ENCODE peak calls at places on chromosome 10, in eight cellular contexts. X is ovary; A is cardiac muscle cell; L is activated CD4-positive, alpha-beta memory T cell treated with anti-CD3 and anti-CD28 coated beads, Interleukin-2, amount 10 ng/mL, durations not matched to agents 7 days and 5 days; J is cardiac fibroblast; U is stimulated activated effector memory CD8-positive, alpha-beta T cell treated with anti-CD3 and anti-CD28 coated beads, Interleukin-12 subunit alpha, Interleukin-12 subunit beta, amount 100 ng/mL, for 72 hours; Z is dermis microvascular lymphatic vessel endothelial cell; W is AG09309. E is an unnamed sample.

GRCh38 chr10:101287922-101288638 is 58.8 kb upstream of the LBX1 start:
- DNase-seq in J (peak; percentile 51), W (no peak), X (no peak), U (no peak), A (peak; percentile 74), L (no peak), Z (peak; percentile 12), E (no peak)

GRCh38 chr10:43386549-43386948 is 15.1 kb downstream of the FXYD4 start:
- DNase-seq in U (no peak), X (no peak), L (no peak), J (no peak), A (no peak), Z (no peak), W (no peak), E (no peak)

GRCh38 chr10:71821909-71822763 is 28.9 kb downstream of the PSAP start:
- DNase-seq in U (no peak), Z (no peak), A (no peak), J (no peak), L (peak; percentile 29), W (no peak), X (no peak), E (no peak)

GRCh38 chr10:11237571-11237970 is 219.9 kb downstream of the CELF2 start:
- DNase-seq in X (no peak), A (no peak), L (peak; percentile 36), U (no peak), W (no peak), J (no peak), Z (no peak), E (no peak)

GRCh38 chr10:69515699-69516547 is 57.3 kb downstream of the NEUROG3 start:
- DNase-seq in A (peak; percentile 78), X (no peak), J (peak; percentile 73), U (peak; percentile 67), L (peak; percentile 82), W (peak; percentile 23), Z (peak; percentile 45), E (peak; percentile 25)

GRCh38 chr10:8418631-8419030 is 364.1 kb downstream of the GATA3 start:
- DNase-seq in W (peak; percentile 68), X (no peak), J (peak; percentile 84), L (no peak), A (no peak), U (no peak), Z (no peak), E (no peak)

GRCh38 chr10:110392860-110393732 is 88.4 kb upstream of the SMNDC1 start:
- DNase-seq in A (no peak), U (no peak), Z (no peak), L (no peak), X (no peak), J (peak; percentile 62), W (peak; percentile 55), E (no peak)

GRCh38 chr10:60040003-60040662 is 133.8 kb upstream of the CCDC6 start:
- DNase-seq in A (no peak), J (peak; percentile 13), W (no peak), X (no peak), U (no peak), Z (no peak), L (no peak), E (no peak)

GRCh38 chr10:71285180-71285545 is 33.9 kb upstream of the SLC29A3 start:
- DNase-seq in A (peak; percentile 61), X (peak; percentile 54), L (peak; percentile 25), W (no peak), U (no peak), Z (peak; percentile 26), J (peak; percentile 42), E (no peak)

GRCh38 chr10:33115720-33116119 is 157.7 kb upstream of the ITGB1 start:
- DNase-seq in Z (no peak), X (no peak), J (peak; percentile 71), U (no peak), W (no peak), A (no peak), L (peak; percentile 56), E (no peak)

GRCh38 chr10:79292789-79293746 is 54.2 kb upstream of the PPIF start:
- DNase-seq in Z (no peak), U (no peak), A (no peak), L (peak; percentile 42), J (no peak), X (no peak), W (no peak), E (no peak)

GRCh38 chr10:132006966-132007365 is 25.2 kb upstream of the BNIP3 start:
- DNase-seq in L (no peak), A (no peak), Z (no peak), X (no peak), J (no peak), U (no peak), W (no peak), E (no peak)

GRCh38 chr10:42979730-42980467 is 97.0 kb upstream of the RET start:
- DNase-seq in A (no peak), W (no peak), Z (no peak), L (peak; percentile 13), J (no peak), X (no peak), U (no peak), E (no peak)

GRCh38 chr10:90652519-90652918 is 205.3 kb downstream of the HTR7 start:
- DNase-seq in W (no peak), L (no peak), J (peak; percentile 59), U (no peak), A (peak; percentile 9), X (no peak), Z (no peak), E (no peak)

GRCh38 chr10:104324931-104325330 is 13.3 kb downstream of the ITPRIP start:
- DNase-seq in L (no peak), W (no peak), Z (no peak), J (peak; percentile 1), A (no peak), X (no peak), U (no peak), E (no peak)

GRCh38 chr10:83978681-83979383 is 160.5 kb upstream of the GHITM start:
- DNase-seq in L (no peak), U (no peak), W (no peak), J (no peak), X (no peak), A (no peak), Z (no peak), E (no peak)

GRCh38 chr10:110409926-110410325 is 87.8 kb upstream of the DUSP5 start:
- DNase-seq in Z (no peak), L (no peak), J (no peak), X (no peak), W (no peak), A (no peak), U (no peak), E (no peak)

GRCh38 chr10:114453576-114453975 is 49.3 kb upstream of the AFAP1L2 start:
- DNase-seq in L (no peak), J (no peak), A (no peak), W (no peak), X (no peak), U (no peak), Z (no peak), E (no peak)

GRCh38 chr10:35795131-35795819 is 153.2 kb upstream of the FZD8 start:
- DNase-seq in J (peak; percentile 62), X (no peak), U (no peak), Z (no peak), W (no peak), A (no peak), L (no peak), E (no peak)

GRCh38 chr10:60286436-60287023 is 103.1 kb downstream of the ANK3 start:
- DNase-seq in U (no peak), A (no peak), Z (no peak), L (no peak), J (no peak), X (no peak), W (no peak), E (no peak)

GRCh38 chr10:5142199-5142598 is 42.8 kb downstream of the AKR1C8 start:
- DNase-seq in U (no peak), X (no peak), L (no peak), A (no peak), W (no peak), J (no peak), Z (no peak), E (no peak)

GRCh38 chr10:119211625-119212441 is 4.5 kb downstream of the GRK5 start:
- DNase-seq in J (peak; percentile 42), X (no peak), L (no peak), A (peak; percentile 8), W (no peak), Z (no peak), U (no peak), E (peak; percentile 20)

GRCh38 chr10:35913628-35914027 is 271.5 kb upstream of the FZD8 start:
- DNase-seq in A (no peak), L (no peak), Z (no peak), X (no peak), J (peak; percentile 68), U (no peak), W (no peak), E (no peak)

GRCh38 chr10:20742737-20743136 is 154.4 kb downstream of the NEBL start:
- DNase-seq in W (no peak), U (no peak), Z (no peak), A (no peak), X (no peak), L (no peak), J (no peak), E (no peak)

GRCh38 chr10:95767884-95768556 is 12.1 kb downstream of the ENTPD1 start:
- DNase-seq in L (no peak), Z (peak; percentile 30), A (no peak), J (peak; percentile 92), W (no peak), U (no peak), X (no peak), E (no peak)

GRCh38 chr10:127145173-127145572 is 51.2 kb downstream of the INSYN2A start:
- DNase-seq in A (no peak), J (peak; percentile 72), W (no peak), Z (no peak), X (no peak), L (no peak), U (no peak), E (no peak)

GRCh38 chr10:91296471-91296870 is 76.0 kb downstream of the PCGF5 start:
- DNase-seq in J (peak; percentile 66), L (no peak), A (peak; percentile 28), W (no peak), X (no peak), U (no peak), Z (peak; percentile 62), E (peak; percentile 15)

GRCh38 chr10:107611101-107611500 is 446.6 kb upstream of the SORCS1 start:
- DNase-seq in L (no peak), J (peak; percentile 14), X (no peak), W (no peak), Z (no peak), U (no peak), A (no peak), E (no peak)

GRCh38 chr10:30324448-30325110 is 24.5 kb downstream of the MTPAP start:
- DNase-seq in A (no peak), L (no peak), W (no peak), J (no peak), Z (no peak), X (no peak), U (no peak), E (no peak)

GRCh38 chr10:36086976-36087726 is 445.1 kb upstream of the FZD8 start:
- DNase-seq in Z (no peak), W (no peak), A (no peak), X (no peak), U (no peak), J (no peak), L (no peak), E (no peak)

GRCh38 chr10:34538291-34538829 is 276.7 kb downstream of the PARD3 start:
- DNase-seq in J (peak; percentile 54), L (no peak), U (no peak), X (no peak), Z (no peak), A (peak; percentile 19), W (no peak), E (peak; percentile 36)

GRCh38 chr10:98886686-98887085 is 349.0 kb downstream of the HPSE2 start:
- DNase-seq in U (no peak), J (peak; percentile 18), A (no peak), Z (no peak), W (no peak), X (no peak), L (no peak), E (no peak)

GRCh38 chr10:8633909-8634308 is 579.4 kb downstream of the GATA3 start:
- DNase-seq in W (no peak), Z (no peak), U (no peak), A (no peak), J (no peak), X (no peak), L (no peak), E (no peak)

GRCh38 chr10:28280652-28281051 is 22.2 kb downstream of the MPP7 start:
- DNase-seq in U (no peak), L (no peak), W (no peak), X (no peak), Z (peak; percentile 31), J (peak; percentile 53), A (no peak), E (no peak)

E was measured in NCI-H526 treated with DMSO at 0.1 percent for 48 hours.